ENCODE peak calls at places on chromosomes 4 and X, in eight cellular contexts. B is renal cortical epithelial cell, E is lung microvascular endothelial cell, C is tibial artery, N is hypothalamus, S is SHP77, X is cardiac fibroblast, F is NCI-H510A treated with DMSO at 0.1 percent for 48 hours. I is an unnamed sample.

GRCh38 chrX:77451041-77451440 is 3.9 kb downstream of the FGF16 start:
- DNase-seq in B (peak), E (peak), C (no peak), N (no peak), S (no peak), X (peak), F (no peak), I (no peak)

GRCh38 chr4:113455081-113455480 is 306.5 kb downstream of the CAMK2D start:
- DNase-seq in B (no peak), E (no peak), C (no peak), N (no peak), S (no peak), X (no peak), F (peak), I (no peak)

GRCh38 chrX:25531096-25531495 is 515.3 kb upstream of the ARX start:
- DNase-seq in B (peak), E (peak), C (peak), N (no peak), S (no peak), X (peak), F (no peak), I (no peak)

GRCh38 chr4:112664611-112665010 is 27.7 kb downstream of the LARP7 start:
- DNase-seq in B (peak), E (no peak), C (no peak), N (no peak), S (no peak), X (peak), F (no peak), I (no peak)

GRCh38 chr4:24070117-24070516 is 180.3 kb upstream of the PPARGC1A start:
- DNase-seq in B (peak), E (peak), C (no peak), N (no peak), S (no peak), X (peak), F (no peak), I (no peak)

GRCh38 chr4:41594439-41594838 is 56.5 kb downstream of the LIMCH1 start:
- DNase-seq in B (peak), E (no peak), C (peak), N (no peak), S (no peak), X (no peak), F (no peak), I (no peak)

GRCh38 chrX:79065696-79066095 is 78.8 kb upstream of the GPR174 start:
- DNase-seq in B (no peak), E (no peak), C (no peak), N (no peak), S (no peak), X (no peak), F (no peak), I (no peak)

GRCh38 chr4:113639311-113639710 is 122.2 kb downstream of the CAMK2D start:
- DNase-seq in B (no peak), E (no peak), C (no peak), N (peak), S (no peak), X (no peak), F (no peak), I (no peak)

GRCh38 chr4:55020131-55020530 is 105.3 kb downstream of the KDR start:
- DNase-seq in B (no peak), E (no peak), C (no peak), N (no peak), S (no peak), X (peak), F (no peak), I (no peak)

GRCh38 chrX:96372313-96373046 is 312.2 kb upstream of the DIAPH2 start:
- DNase-seq in B (peak), E (peak), C (no peak), N (no peak), S (peak), X (peak), F (peak), I (no peak)

GRCh38 chrX:139766545-139766983 is 58.6 kb upstream of the MCF2 start:
- DNase-seq in B (no peak), E (no peak), C (no peak), N (no peak), S (no peak), X (no peak), F (no peak), I (no peak)

GRCh38 chr4:40998680-40999358 is 215.5 kb downstream of the APBB2 start:
- DNase-seq in B (peak), E (peak), C (peak), N (no peak), S (no peak), X (peak), F (no peak), I (no peak)

GRCh38 chrX:11381464-11381863 is 88.3 kb downstream of the AMELX start:
- DNase-seq in B (peak), E (peak), C (peak), N (no peak), S (peak), X (peak), F (no peak), I (peak)

GRCh38 chrX:96692911-96693310 is 8.3 kb downstream of the DIAPH2 start:
- DNase-seq in B (no peak), E (no peak), C (no peak), N (no peak), S (no peak), X (peak), F (no peak), I (no peak)

I was measured in WERI-Rb-1.